ENCODE peak calls at places on chromosomes 3 and 15, in seven cellular contexts. W is colonic mucosa, C is keratinocyte, T is sigmoid colon, R is OCI-LY7, G is cardiac muscle cell, H is neuronal stem cell. E is an unnamed sample. For H3K4me1, the result is how much of the 10 kb centered on the place peaks cover.

GRCh38 chr15:65653341-65653740 is 31.6 kb downstream of the SLC24A1 start:
- DNase-seq in W (no peak), C (peak), T (no peak), R (no peak), G (no peak), H (no peak), E (no peak)

GRCh38 chr3:117150628-117151027 is 441.0 kb downstream of the TUSC7 start:
- DNase-seq in W (no peak), C (no peak), T (no peak), R (no peak), G (no peak), H (no peak), E (no peak)

GRCh38 chr3:60798456-60798855 is 452.8 kb downstream of the FHIT start:
- DNase-seq in W (no peak), C (no peak), T (no peak), R (no peak), G (no peak), H (no peak), E (no peak)

GRCh38 chr15:60591491-60592385 is 112.8 kb upstream of the ICE2 start:
- DNase-seq in W (peak), C (no peak), T (peak), R (peak), G (peak), H (peak), E (no peak)

GRCh38 chr3:98151241-98151640 is 4.0 kb downstream of the OR5H14 start:
- DNase-seq in W (no peak), C (no peak), T (no peak), R (no peak), G (peak), H (no peak), E (no peak)

GRCh38 chr3:78116874-78117273 is 1077.0 kb downstream of the ROBO2 start:
- DNase-seq in W (no peak), C (no peak), T (no peak), R (no peak), G (peak), H (no peak), E (no peak)

GRCh38 chr3:32421991-32422859 is 30.6 kb downstream of the CMTM7 start:
- DNase-seq in W (peak), C (no peak), T (peak), R (no peak), G (peak), H (no peak), E (peak)

GRCh38 chr3:150035400-150035799 is 64.7 kb upstream of the PFN2 start:
- DNase-seq in W (no peak), C (no peak), T (no peak), R (no peak), G (no peak), H (no peak), E (no peak)

GRCh38 chr3:120850326-120851295 is 57.4 kb upstream of the STXBP5L start:
- DNase-seq in W (no peak), C (no peak), T (no peak), R (no peak), G (no peak), H (no peak), E (no peak)

GRCh38 chr15:51401872-51402517 is 60.5 kb downstream of the GLDN start:
- DNase-seq in W (peak), C (no peak), T (no peak), R (no peak), G (peak), H (peak), E (peak)

GRCh38 chr3:174784206-174784934 is 74.8 kb upstream of the NAALADL2 start:
- DNase-seq in W (no peak), C (no peak), T (no peak), R (no peak), G (no peak), H (no peak), E (no peak)

GRCh38 chr3:192851821-192852352 is 65.8 kb downstream of the MB21D2 start:
- DNase-seq in W (peak), C (peak), T (peak), R (no peak), G (peak), H (no peak), E (peak)

GRCh38 chr3:39148116-39149058 is 5.0 kb downstream of the CSRNP1 start:
- DNase-seq in W (no peak), C (no peak), T (no peak), R (peak), G (peak), H (no peak), E (no peak)

DNA sequence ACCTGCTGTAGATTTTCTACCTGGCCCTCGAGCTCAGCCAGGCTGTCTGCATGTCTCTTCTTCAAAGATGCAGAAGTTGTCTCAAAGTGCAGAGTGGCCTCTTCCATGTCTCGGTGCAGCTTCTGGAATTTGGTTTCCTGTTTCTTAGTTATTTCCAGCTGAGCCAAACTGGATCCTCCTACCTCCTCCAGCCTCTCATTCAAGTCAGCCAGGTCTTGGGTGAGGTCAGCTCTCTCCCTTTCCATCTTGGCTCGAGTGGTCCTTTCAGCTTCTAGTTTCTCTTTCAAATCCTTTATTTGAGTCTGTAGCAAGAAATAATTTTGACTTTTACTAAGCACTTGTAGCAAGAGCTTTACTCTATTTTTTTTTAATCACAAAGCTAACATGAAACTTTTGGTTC is 81.8 kb downstream of the MYH15 start:
- DNase-seq in W (no peak), C (no peak), T (no peak), R (no peak), G (peak), H (no peak), E (no peak)
- H3K4me3 ChIP-seq in W (no peak), C (no peak), T (no peak), R (no peak), G (no peak), H (no peak), E (no peak)

GRCh38 chr3:26102376-26103110 is 312.7 kb downstream of the OXSM start:
- DNase-seq in W (no peak), C (no peak), T (no peak), R (no peak), G (no peak), H (no peak), E (no peak)

GRCh38 chr3:26106119-26106690 is 316.3 kb downstream of the OXSM start:
- DNase-seq in W (no peak), C (no peak), T (no peak), R (no peak), G (no peak), H (no peak), E (no peak)

GRCh38 chr3:26108846-26109489 is 319.1 kb downstream of the OXSM start:
- DNase-seq in W (no peak), C (no peak), T (no peak), R (no peak), G (no peak), H (no peak), E (no peak)

GRCh38 chr3:26100176-26100575 is 310.3 kb downstream of the OXSM start:
- DNase-seq in W (no peak), C (no peak), T (no peak), R (no peak), G (no peak), H (no peak), E (no peak)

GRCh38 chr3:26104856-26105255 is 315.0 kb downstream of the OXSM start:
- DNase-seq in W (no peak), C (no peak), T (no peak), R (peak), G (no peak), H (no peak), E (no peak)
- H3K4me1 ChIP-seq in W (under half), C (under half), T (under half), R (under half), G (under half), H (under half), E (under half)

GRCh38 chr3:81419196-81419595 is 342.2 kb downstream of the GBE1 start:
- DNase-seq in W (no peak), C (no peak), T (no peak), R (peak), G (peak), H (no peak), E (no peak)

DNA sequence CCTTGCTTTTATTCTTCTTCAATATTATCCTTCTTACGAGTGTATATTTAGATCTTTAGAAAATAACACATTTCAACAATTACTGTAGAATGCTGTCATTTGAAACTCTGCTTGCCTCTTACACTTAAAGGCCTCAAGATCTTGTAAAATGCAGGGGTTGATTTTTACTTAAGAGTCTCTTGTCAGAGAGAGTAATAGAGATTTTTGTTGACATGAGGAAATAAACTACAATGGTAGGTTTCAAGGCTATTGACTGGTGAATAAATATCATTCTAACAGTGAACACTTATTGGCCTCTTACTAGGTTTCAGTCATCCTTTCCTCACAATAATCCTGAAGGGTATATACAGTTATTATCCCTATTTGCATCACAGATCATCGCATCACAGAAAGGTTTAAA is 344.6 kb downstream of the GBE1 start:
- DNase-seq in W (no peak), C (no peak), T (no peak), R (no peak), G (no peak), H (no peak), E (no peak)
- H3K27ac ChIP-seq in W (no peak), C (no peak), T (no peak), R (no peak), G (no peak), H (no peak), E (no peak)

GRCh38 chr3:113897373-113897777 is 50.4 kb upstream of the ZDHHC23 start:
- DNase-seq in W (peak), C (no peak), T (no peak), R (no peak), G (no peak), H (no peak), E (peak)
- H3K4me3 ChIP-seq in W (peak), C (peak), T (no peak), R (peak), G (no peak), H (no peak), E (no peak)

DNA sequence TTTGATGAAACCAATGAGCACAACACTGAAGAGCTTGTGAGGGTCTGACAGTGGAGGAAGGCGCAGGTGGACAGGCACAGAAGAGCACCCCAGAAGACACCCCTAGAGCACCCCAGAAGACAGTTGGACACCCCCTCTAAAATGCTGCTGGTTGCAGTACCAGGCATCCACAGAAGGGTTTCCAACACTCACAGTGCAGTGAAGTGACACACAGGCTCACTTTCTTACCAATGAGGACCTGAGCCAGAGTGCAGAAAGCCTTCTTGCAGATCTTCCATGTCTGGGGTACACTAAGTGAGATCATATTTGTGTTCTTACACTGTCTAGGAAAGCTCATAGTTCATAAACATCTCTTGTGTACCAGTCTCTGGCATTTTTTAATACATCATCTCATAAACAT is 27.6 kb downstream of the CCNL1 start:
- DNase-seq in W (no peak), C (no peak), T (no peak), R (no peak), G (no peak), H (no peak), E (no peak)
- H3K4me1 ChIP-seq in W (under half), C (half or more), T (under half), R (under half), G (half or more), H (under half), E (under half)

GRCh38 chr3:126269360-126269759 is 87.8 kb downstream of the KLF15 start:
- DNase-seq in W (no peak), C (no peak), T (peak), R (no peak), G (peak), H (no peak), E (no peak)

GRCh38 chr3:126267976-126268615 is 87.7 kb upstream of the ALDH1L1 start:
- DNase-seq in W (no peak), C (no peak), T (peak), R (no peak), G (no peak), H (no peak), E (no peak)

GRCh38 chr3:126267169-126267975 is 87.0 kb upstream of the ALDH1L1 start:
- DNase-seq in W (peak), C (peak), T (peak), R (no peak), G (peak), H (peak), E (no peak)

GRCh38 chr3:126268866-126269265 is 88.3 kb downstream of the KLF15 start:
- DNase-seq in W (no peak), C (no peak), T (peak), R (no peak), G (no peak), H (no peak), E (no peak)

GRCh38 chr3:126270145-126270811 is 86.9 kb downstream of the KLF15 start:
- DNase-seq in W (peak), C (no peak), T (peak), R (no peak), G (peak), H (no peak), E (no peak)
- H3K27ac ChIP-seq in W (no peak), C (no peak), T (peak), R (no peak), G (no peak), H (no peak), E (peak)

GRCh38 chr3:37741644-37742043 is 120.0 kb upstream of the CTDSPL start:
- DNase-seq in W (peak), C (no peak), T (peak), R (peak), G (peak), H (no peak), E (peak)

GRCh38 chr3:37740471-37740870 is 121.2 kb upstream of the CTDSPL start:
- DNase-seq in W (no peak), C (no peak), T (no peak), R (no peak), G (no peak), H (no peak), E (no peak)

GRCh38 chr3:37742121-37742520 is 119.6 kb upstream of the CTDSPL start:
- DNase-seq in W (no peak), C (no peak), T (no peak), R (no peak), G (no peak), H (no peak), E (no peak)

GRCh38 chr3:37743974-37744373 is 117.7 kb upstream of the CTDSPL start:
- DNase-seq in W (no peak), C (no peak), T (no peak), R (no peak), G (no peak), H (no peak), E (no peak)

DNA sequence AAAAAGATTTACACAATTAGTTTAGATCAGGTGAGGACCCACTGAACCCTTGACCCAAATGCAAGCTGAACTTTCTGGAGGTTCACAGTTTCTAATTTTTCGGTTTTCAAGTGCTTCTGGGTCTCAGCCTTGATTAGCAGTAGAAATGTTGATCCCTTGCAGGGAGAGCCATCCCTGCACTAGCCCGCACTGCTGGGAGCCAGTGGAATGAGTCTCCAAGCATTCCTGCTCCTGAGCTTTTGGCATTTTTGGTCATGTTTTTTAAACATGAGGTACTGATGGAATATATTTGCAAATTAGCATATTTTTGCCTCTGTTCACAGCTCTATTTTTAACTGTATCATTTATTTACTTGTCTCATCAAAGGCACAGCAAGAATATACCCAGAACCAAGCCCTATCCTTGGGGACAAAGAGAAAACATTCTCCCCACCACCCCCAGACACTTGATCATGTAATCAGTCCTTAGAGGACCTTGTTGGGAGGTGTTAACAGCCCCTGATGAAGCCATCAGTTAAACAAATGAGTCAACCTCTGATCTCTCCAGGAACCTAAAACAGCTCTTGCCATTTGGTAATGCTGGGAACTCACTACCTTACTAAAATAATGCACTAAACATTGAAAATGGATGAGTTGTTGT is 119.0 kb upstream of the CTDSPL start:
- DNase-seq in W (no peak), C (no peak), T (no peak), R (no peak), G (no peak), H (no peak), E (no peak)
- H3K4me3 ChIP-seq in W (no peak), C (no peak), T (no peak), R (no peak), G (no peak), H (no peak), E (no peak)